ENCODE peak calls at places on chromosome 22, in six cellular contexts. O is PC-9, H is HepG2, A is HL-60, M is cardiac muscle cell, F is mucosa of descending colon. N is an unnamed sample.

GRCh38 chr22:46049726-46050450 is 72.9 kb upstream of the WNT7B start:
- DNase-seq in O (no peak), H (no peak), A (peak; percentile 55), M (no peak), F (peak; percentile 22), N (no peak)

GRCh38 chr22:49934144-49934890 is 15.9 kb downstream of the CRELD2 start:
- DNase-seq in O (peak; percentile 77), H (no peak), A (no peak), M (no peak), F (peak; percentile 68), N (no peak)

GRCh38 chr22:24506802-24507438 is 11.8 kb downstream of the UPB1 start:
- DNase-seq in O (peak; percentile 88), H (peak; percentile 75), A (peak; percentile 54), M (no peak), F (no peak), N (no peak)

GRCh38 chr22:50308597-50308935 is 1.1 kb upstream of the PLXNB2 start:
- DNase-seq in O (no peak), H (peak; percentile 59), A (peak; percentile 37), M (peak; percentile 89), F (peak; percentile 71), N (no peak)

GRCh38 chr22:19716829-19717105 is 2.5 kb downstream of the SEPTIN5 start:
- DNase-seq in O (no peak), H (no peak), A (no peak), M (no peak), F (no peak), N (no peak)

GRCh38 chr22:45223304-45224117 is 17.2 kb downstream of the KIAA0930 start:
- DNase-seq in O (no peak), H (no peak), A (no peak), M (no peak), F (peak; percentile 11), N (no peak)

GRCh38 chr22:45211848-45212247 is 28.8 kb downstream of the KIAA0930 start:
- DNase-seq in O (no peak), H (no peak), A (no peak), M (no peak), F (no peak), N (no peak)

GRCh38 chr22:45575607-45576272 is 73.1 kb downstream of the FBLN1 start:
- DNase-seq in O (no peak), H (no peak), A (no peak), M (no peak), F (no peak), N (no peak)

GRCh38 chr22:49400136-49400865 is 427.4 kb downstream of the BRD1 start:
- DNase-seq in O (no peak), H (no peak), A (no peak), M (no peak), F (no peak), N (no peak)

GRCh38 chr22:20093437-20093836 is 13.4 kb downstream of the DGCR8 start:
- DNase-seq in O (no peak), H (no peak), A (no peak), M (no peak), F (peak; percentile 5), N (no peak)

GRCh38 chr22:36971726-36972125 is 47.5 kb downstream of the TST start:
- DNase-seq in O (no peak), H (no peak), A (no peak), M (no peak), F (no peak), N (no peak)

GRCh38 chr22:17942721-17943120 is 81.6 kb downstream of the MICAL3 start:
- DNase-seq in O (no peak), H (no peak), A (no peak), M (no peak), F (no peak), N (no peak)

GRCh38 chr22:26835929-26836528 is 178.6 kb downstream of the MIAT start:
- DNase-seq in O (no peak), H (peak; percentile 26), A (peak; percentile 41), M (peak; percentile 59), F (peak; percentile 31), N (no peak)

GRCh38 chr22:49671331-49672012 is 156.2 kb downstream of the BRD1 start:
- DNase-seq in O (no peak), H (no peak), A (no peak), M (no peak), F (no peak), N (no peak)

GRCh38 chr22:21026783-21027692 is 5.3 kb downstream of the SLC7A4 start:
- DNase-seq in O (no peak), H (no peak), A (no peak), M (peak; percentile 77), F (no peak), N (peak; percentile 10)

GRCh38 chr22:24146190-24146616 is 35.1 kb upstream of the SUSD2 start:
- DNase-seq in O (peak; percentile 86), H (peak; percentile 80), A (peak; percentile 92), M (peak; percentile 62), F (peak; percentile 85), N (no peak)

GRCh38 chr22:37079668-37080171 is 28.2 kb downstream of the KCTD17 start:
- DNase-seq in O (no peak), H (no peak), A (peak; percentile 16), M (peak; percentile 61), F (no peak), N (no peak)

GRCh38 chr22:49657275-49657973 is 170.2 kb downstream of the BRD1 start:
- DNase-seq in O (peak; percentile 56), H (no peak), A (peak; percentile 87), M (no peak), F (peak; percentile 45), N (no peak)

GRCh38 chr22:45124176-45124857 is 39.4 kb upstream of the NUP50 start:
- DNase-seq in O (no peak), H (no peak), A (no peak), M (no peak), F (no peak), N (no peak)

GRCh38 chr22:28917747-28918543 is 34.6 kb downstream of the ZNRF3 start:
- DNase-seq in O (no peak), H (peak; percentile 86), A (no peak), M (peak; percentile 50), F (no peak), N (no peak)

GRCh38 chr22:17120281-17120680 is 879 bp downstream of the TMEM121B start:
- DNase-seq in O (no peak), H (no peak), A (no peak), M (peak; percentile 53), F (peak; percentile 69), N (no peak)

GRCh38 chr22:19750666-19751490 is 9.7 kb upstream of the TBX1 start:
- DNase-seq in O (peak; percentile 59), H (no peak), A (no peak), M (no peak), F (no peak), N (no peak)

GRCh38 chr22:48235744-48236143 is 1473.3 kb downstream of the TBC1D22A start:
- DNase-seq in O (no peak), H (no peak), A (no peak), M (no peak), F (no peak), N (no peak)

GRCh38 chr22:32795214-32795596 is 6.3 kb upstream of the TIMP3 start:
- DNase-seq in O (no peak), H (no peak), A (no peak), M (no peak), F (no peak), N (no peak)

GRCh38 chr22:32793604-32794003 is 7.9 kb upstream of the TIMP3 start:
- DNase-seq in O (no peak), H (no peak), A (no peak), M (no peak), F (no peak), N (no peak)

GRCh38 chr22:32799516-32799915 is 2.0 kb upstream of the TIMP3 start:
- DNase-seq in O (no peak), H (no peak), A (no peak), M (no peak), F (no peak), N (no peak)

GRCh38 chr22:32800158-32800557 is 1.3 kb upstream of the TIMP3 start:
- DNase-seq in O (no peak), H (no peak), A (no peak), M (no peak), F (no peak), N (no peak)

GRCh38 chr22:32796865-32797573 is 4.5 kb upstream of the TIMP3 start:
- DNase-seq in O (no peak), H (peak; percentile 44), A (peak; percentile 56), M (peak; percentile 82), F (peak; percentile 72), N (no peak)
- H3K4me3 ChIP-seq in O (no peak overlapping the region), H (no peak overlapping the region), A (no peak overlapping the region), M (no peak overlapping the region), F (no peak overlapping the region), N (no peak overlapping the region)

DNA sequence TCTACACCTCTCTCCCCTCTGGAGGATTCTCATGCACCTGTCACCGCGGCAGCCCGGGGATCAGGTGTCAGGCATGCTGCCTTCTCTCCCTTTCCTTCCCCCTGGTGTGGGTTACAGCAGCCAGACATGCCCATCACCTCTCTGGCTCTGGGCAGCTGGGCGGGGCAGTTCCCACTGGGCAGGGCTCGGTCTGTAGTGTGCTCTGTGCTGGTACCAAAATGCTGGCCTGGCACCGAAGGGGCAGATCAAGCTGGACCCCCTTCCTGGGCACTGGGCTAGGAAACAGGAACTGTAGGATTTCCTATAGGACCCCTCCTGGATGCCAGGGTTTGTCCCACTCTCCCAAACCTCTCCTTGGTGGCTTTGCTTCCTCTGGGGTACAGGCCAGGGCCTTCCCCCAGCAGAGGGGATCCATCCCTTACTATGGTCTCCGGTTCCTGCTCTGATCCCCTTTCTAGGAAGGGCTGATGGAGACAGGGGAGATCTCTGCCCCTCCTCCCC is 821 bp downstream of the GAL3ST1 start:
- DNase-seq in O (no peak), H (no peak), A (no peak), M (no peak), F (peak; percentile 75), N (no peak)
- TF ChIP-seq CTCF in O (no peak), H (no peak), A (no peak), M (no peak), F (no peak), N (no peak)

DNA sequence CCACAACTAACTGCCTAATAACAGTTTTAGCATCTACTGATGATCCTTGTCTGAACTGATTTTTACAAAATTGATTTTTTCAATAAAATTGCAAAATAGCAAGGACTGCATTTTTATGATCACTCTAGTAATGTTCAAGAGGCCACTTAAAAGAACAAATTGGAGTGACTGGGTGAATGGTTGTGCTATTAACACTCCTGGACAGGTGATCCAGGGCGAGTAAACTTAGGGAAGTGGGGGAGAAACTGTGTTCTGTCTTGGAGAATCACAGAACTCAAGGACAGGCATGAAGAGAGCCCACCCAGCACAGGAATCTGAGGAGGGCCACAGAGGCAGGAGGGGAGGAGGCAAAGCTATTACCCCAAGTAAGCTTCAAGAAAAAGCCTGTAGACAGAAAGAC is 75.8 kb downstream of the SGSM3 start:
- DNase-seq in O (no peak), H (no peak), A (no peak), M (no peak), F (no peak), N (no peak)
- H3K4me3 ChIP-seq in O (no peak overlapping the region), H (no peak overlapping the region), A (no peak overlapping the region), M (no peak overlapping the region), F (no peak overlapping the region), N (no peak overlapping the region)

GRCh38 chr22:42990131-42990838 is 24.7 kb downstream of the PACSIN2 start:
- DNase-seq in O (peak; percentile 88), H (peak; percentile 45), A (no peak), M (peak; percentile 89), F (no peak), N (no peak)
- TF ChIP-seq CTCF in O (peak; percentile 65), H (peak; percentile 38), A (no peak), M (peak; percentile 54), F (no peak), N (peak; percentile 26)

N was measured in LNCaP clone FGC.